ENCODE peak calls at places on chromosomes 2 and 18, in seven cellular contexts. One of them, this sample, is unnamed.

GRCh38 chr2:38176619-38177021 is 100.7 kb upstream of the CYP1B1 start:
- DNase-seq in testis: no peak
- DNase-seq in foreskin fibroblast: peak; percentile 77
- DNase-seq in stomach: no peak
- DNase-seq in coronary artery: no peak
- DNase-seq in fibroblast of the aortic adventitia: peak; percentile 54
- DNase-seq in pancreas: no peak
- DNase-seq in this sample: peak; percentile 97

GRCh38 chr2:137886432-137886831 is 77.8 kb upstream of the HNMT start:
- DNase-seq in testis: no peak
- DNase-seq in foreskin fibroblast: no peak
- DNase-seq in stomach: no peak
- DNase-seq in coronary artery: no peak
- DNase-seq in fibroblast of the aortic adventitia: no peak
- DNase-seq in pancreas: no peak
- DNase-seq in this sample: no peak

GRCh38 chr2:180012523-180012922 is 5.4 kb upstream of the CWC22 start:
- DNase-seq in testis: no peak
- DNase-seq in foreskin fibroblast: peak; percentile 90
- DNase-seq in stomach: no peak
- DNase-seq in coronary artery: no peak
- DNase-seq in fibroblast of the aortic adventitia: peak; percentile 79
- DNase-seq in pancreas: no peak
- DNase-seq in this sample: peak; percentile 93

GRCh38 chr18:2050702-2051201 is 520.6 kb downstream of the METTL4 start:
- DNase-seq in testis: no peak
- DNase-seq in foreskin fibroblast: no peak
- DNase-seq in stomach: no peak
- DNase-seq in coronary artery: no peak
- DNase-seq in fibroblast of the aortic adventitia: peak; percentile 35
- DNase-seq in pancreas: no peak
- DNase-seq in this sample: no peak

GRCh38 chr18:9335255-9336045 is 877 bp downstream of the TWSG1 start:
- DNase-seq in testis: no peak
- DNase-seq in foreskin fibroblast: peak; percentile 32
- DNase-seq in stomach: no peak
- DNase-seq in coronary artery: no peak
- DNase-seq in fibroblast of the aortic adventitia: peak; percentile 45
- DNase-seq in pancreas: no peak
- DNase-seq in this sample: peak; percentile 37

GRCh38 chr2:69149631-69150215 is 136.7 kb downstream of the ANTXR1 start:
- DNase-seq in testis: peak; percentile 20
- DNase-seq in foreskin fibroblast: peak; percentile 44
- DNase-seq in stomach: no peak
- DNase-seq in coronary artery: peak; percentile 89
- DNase-seq in fibroblast of the aortic adventitia: peak; percentile 86
- DNase-seq in pancreas: no peak
- DNase-seq in this sample: peak; percentile 77

GRCh38 chr2:893311-893710 is 57.3 kb upstream of the SNTG2 start:
- DNase-seq in testis: peak; percentile 24
- DNase-seq in foreskin fibroblast: peak; percentile 67
- DNase-seq in stomach: peak; percentile 35
- DNase-seq in coronary artery: peak; percentile 35
- DNase-seq in fibroblast of the aortic adventitia: no peak
- DNase-seq in pancreas: peak; percentile 27
- DNase-seq in this sample: peak; percentile 0

GRCh38 chr18:58385472-58385871 is 243.4 kb downstream of the ALPK2 start:
- DNase-seq in testis: no peak
- DNase-seq in foreskin fibroblast: no peak
- DNase-seq in stomach: no peak
- DNase-seq in coronary artery: peak; percentile 49
- DNase-seq in fibroblast of the aortic adventitia: no peak
- DNase-seq in pancreas: no peak
- DNase-seq in this sample: no peak

GRCh38 chr2:122873951-122874350 is 1118.5 kb downstream of the TSN start:
- DNase-seq in testis: no peak
- DNase-seq in foreskin fibroblast: no peak
- DNase-seq in stomach: no peak
- DNase-seq in coronary artery: no peak
- DNase-seq in fibroblast of the aortic adventitia: no peak
- DNase-seq in pancreas: no peak
- DNase-seq in this sample: no peak

GRCh38 chr2:155708052-155708451 is 624.5 kb downstream of the NR4A2 start:
- DNase-seq in testis: no peak
- DNase-seq in foreskin fibroblast: no peak
- DNase-seq in stomach: no peak
- DNase-seq in coronary artery: no peak
- DNase-seq in fibroblast of the aortic adventitia: no peak
- DNase-seq in pancreas: no peak
- DNase-seq in this sample: no peak

GRCh38 chr2:5799348-5799747 is 107.2 kb downstream of the SOX11 start:
- DNase-seq in testis: no peak
- DNase-seq in foreskin fibroblast: no peak
- DNase-seq in stomach: no peak
- DNase-seq in coronary artery: no peak
- DNase-seq in fibroblast of the aortic adventitia: no peak
- DNase-seq in pancreas: no peak
- DNase-seq in this sample: no peak

GRCh38 chr2:232028631-232029030 is 67.1 kb downstream of the DIS3L2 start:
- DNase-seq in testis: no peak
- DNase-seq in foreskin fibroblast: peak; percentile 48
- DNase-seq in stomach: no peak
- DNase-seq in coronary artery: no peak
- DNase-seq in fibroblast of the aortic adventitia: peak; percentile 77
- DNase-seq in pancreas: no peak
- DNase-seq in this sample: peak; percentile 79

GRCh38 chr2:17538844-17539554 is 1.5 kb upstream of the VSNL1 start:
- DNase-seq in testis: peak; percentile 65
- DNase-seq in foreskin fibroblast: peak; percentile 92
- DNase-seq in stomach: peak; percentile 78
- DNase-seq in coronary artery: peak; percentile 79
- DNase-seq in fibroblast of the aortic adventitia: peak; percentile 48
- DNase-seq in pancreas: peak; percentile 82
- DNase-seq in this sample: peak; percentile 25

GRCh38 chr2:54773838-54774237 is 50.4 kb downstream of the EML6 start:
- DNase-seq in testis: no peak
- DNase-seq in foreskin fibroblast: no peak
- DNase-seq in stomach: no peak
- DNase-seq in coronary artery: no peak
- DNase-seq in fibroblast of the aortic adventitia: no peak
- DNase-seq in pancreas: no peak
- DNase-seq in this sample: peak; percentile 20

GRCh38 chr2:56077352-56077915 is 106.4 kb upstream of the CCDC85A start:
- DNase-seq in testis: peak; percentile 19
- DNase-seq in foreskin fibroblast: peak; percentile 10
- DNase-seq in stomach: no peak
- DNase-seq in coronary artery: no peak
- DNase-seq in fibroblast of the aortic adventitia: peak; percentile 28
- DNase-seq in pancreas: peak; percentile 45
- DNase-seq in this sample: peak; percentile 18

GRCh38 chr18:24022141-24022540 is 7.6 kb downstream of the TTC39C start:
- DNase-seq in testis: no peak
- DNase-seq in foreskin fibroblast: peak; percentile 76
- DNase-seq in stomach: no peak
- DNase-seq in coronary artery: no peak
- DNase-seq in fibroblast of the aortic adventitia: peak; percentile 53
- DNase-seq in pancreas: no peak
- DNase-seq in this sample: peak; percentile 63

GRCh38 chr2:10285578-10286198 is 17.0 kb upstream of the HPCAL1 start:
- DNase-seq in testis: peak; percentile 71
- DNase-seq in foreskin fibroblast: peak; percentile 81
- DNase-seq in stomach: peak; percentile 84
- DNase-seq in coronary artery: peak; percentile 90
- DNase-seq in fibroblast of the aortic adventitia: peak; percentile 45
- DNase-seq in pancreas: peak; percentile 84
- DNase-seq in this sample: peak; percentile 40

GRCh38 chr2:60882971-60883753 is 1.8 kb downstream of the REL start:
- DNase-seq in testis: peak; percentile 40
- DNase-seq in foreskin fibroblast: peak; percentile 13
- DNase-seq in stomach: no peak
- DNase-seq in coronary artery: no peak
- DNase-seq in fibroblast of the aortic adventitia: peak; percentile 26
- DNase-seq in pancreas: peak; percentile 13
- DNase-seq in this sample: peak; percentile 22

GRCh38 chr2:61961231-61961901 is 55.9 kb downstream of the COMMD1 start:
- DNase-seq in testis: no peak
- DNase-seq in foreskin fibroblast: no peak
- DNase-seq in stomach: no peak
- DNase-seq in coronary artery: no peak
- DNase-seq in fibroblast of the aortic adventitia: no peak
- DNase-seq in pancreas: no peak
- DNase-seq in this sample: no peak

GRCh38 chr2:236766850-236767249 is 197.2 kb downstream of the ACKR3 start:
- DNase-seq in testis: no peak
- DNase-seq in foreskin fibroblast: no peak
- DNase-seq in stomach: no peak
- DNase-seq in coronary artery: no peak
- DNase-seq in fibroblast of the aortic adventitia: no peak
- DNase-seq in pancreas: no peak
- DNase-seq in this sample: no peak

GRCh38 chr18:40984856-40985255 is 970.2 kb upstream of the PIK3C3 start:
- DNase-seq in testis: no peak
- DNase-seq in foreskin fibroblast: peak; percentile 4
- DNase-seq in stomach: no peak
- DNase-seq in coronary artery: no peak
- DNase-seq in fibroblast of the aortic adventitia: no peak
- DNase-seq in pancreas: no peak
- DNase-seq in this sample: peak; percentile 19

GRCh38 chr2:191401287-191401686 is 156.1 kb downstream of the MYO1B start:
- DNase-seq in testis: no peak
- DNase-seq in foreskin fibroblast: peak; percentile 64
- DNase-seq in stomach: no peak
- DNase-seq in coronary artery: no peak
- DNase-seq in fibroblast of the aortic adventitia: peak; percentile 76
- DNase-seq in pancreas: no peak
- DNase-seq in this sample: peak; percentile 24

GRCh38 chr2:64947906-64948305 is 41.3 kb upstream of the SLC1A4 start:
- DNase-seq in testis: no peak
- DNase-seq in foreskin fibroblast: no peak
- DNase-seq in stomach: no peak
- DNase-seq in coronary artery: no peak
- DNase-seq in fibroblast of the aortic adventitia: no peak
- DNase-seq in pancreas: no peak
- DNase-seq in this sample: no peak

GRCh38 chr2:190927257-190927656 is 46.6 kb downstream of the GLS start:
- DNase-seq in testis: no peak
- DNase-seq in foreskin fibroblast: no peak
- DNase-seq in stomach: no peak
- DNase-seq in coronary artery: no peak
- DNase-seq in fibroblast of the aortic adventitia: peak; percentile 74
- DNase-seq in pancreas: no peak
- DNase-seq in this sample: no peak

GRCh38 chr18:79634186-79634585 is 45.4 kb upstream of the CTDP1 start:
- DNase-seq in testis: no peak
- DNase-seq in foreskin fibroblast: no peak
- DNase-seq in stomach: no peak
- DNase-seq in coronary artery: peak; percentile 62
- DNase-seq in fibroblast of the aortic adventitia: no peak
- DNase-seq in pancreas: no peak
- DNase-seq in this sample: no peak

GRCh38 chr2:27721335-27721734 is 50.2 kb upstream of the MRPL33 start:
- DNase-seq in testis: no peak
- DNase-seq in foreskin fibroblast: no peak
- DNase-seq in stomach: peak; percentile 50
- DNase-seq in coronary artery: no peak
- DNase-seq in fibroblast of the aortic adventitia: no peak
- DNase-seq in pancreas: no peak
- DNase-seq in this sample: no peak

GRCh38 chr2:169165791-169166190 is 96.4 kb downstream of the DHRS9 start:
- DNase-seq in testis: no peak
- DNase-seq in foreskin fibroblast: no peak
- DNase-seq in stomach: no peak
- DNase-seq in coronary artery: no peak
- DNase-seq in fibroblast of the aortic adventitia: no peak
- DNase-seq in pancreas: no peak
- DNase-seq in this sample: no peak

GRCh38 chr2:145807978-145808377 is 1288.1 kb upstream of the ZEB2 start:
- DNase-seq in testis: no peak
- DNase-seq in foreskin fibroblast: peak; percentile 11
- DNase-seq in stomach: no peak
- DNase-seq in coronary artery: no peak
- DNase-seq in fibroblast of the aortic adventitia: peak; percentile 35
- DNase-seq in pancreas: no peak
- DNase-seq in this sample: peak; percentile 10

GRCh38 chr2:152369176-152369860 is 34.3 kb downstream of the FMNL2 start:
- DNase-seq in testis: no peak
- DNase-seq in foreskin fibroblast: peak; percentile 88
- DNase-seq in stomach: no peak
- DNase-seq in coronary artery: no peak
- DNase-seq in fibroblast of the aortic adventitia: peak; percentile 81
- DNase-seq in pancreas: no peak
- DNase-seq in this sample: peak; percentile 93

GRCh38 chr2:127695491-127696472 is 5.5 kb upstream of the SFT2D3 start:
- DNase-seq in testis: peak; percentile 66
- DNase-seq in foreskin fibroblast: peak; percentile 70
- DNase-seq in stomach: peak; percentile 48
- DNase-seq in coronary artery: no peak
- DNase-seq in fibroblast of the aortic adventitia: peak; percentile 16
- DNase-seq in pancreas: no peak
- DNase-seq in this sample: peak; percentile 38
- TF ChIP-seq CTCF in testis: no peak
- TF ChIP-seq CTCF in foreskin fibroblast: peak; percentile 23
- TF ChIP-seq CTCF in stomach: no peak
- TF ChIP-seq CTCF in coronary artery: peak; percentile 58
- TF ChIP-seq CTCF in fibroblast of the aortic adventitia: peak; percentile 21
- TF ChIP-seq CTCF in pancreas: no peak
- TF ChIP-seq CTCF in this sample: peak; percentile 31

DNA sequence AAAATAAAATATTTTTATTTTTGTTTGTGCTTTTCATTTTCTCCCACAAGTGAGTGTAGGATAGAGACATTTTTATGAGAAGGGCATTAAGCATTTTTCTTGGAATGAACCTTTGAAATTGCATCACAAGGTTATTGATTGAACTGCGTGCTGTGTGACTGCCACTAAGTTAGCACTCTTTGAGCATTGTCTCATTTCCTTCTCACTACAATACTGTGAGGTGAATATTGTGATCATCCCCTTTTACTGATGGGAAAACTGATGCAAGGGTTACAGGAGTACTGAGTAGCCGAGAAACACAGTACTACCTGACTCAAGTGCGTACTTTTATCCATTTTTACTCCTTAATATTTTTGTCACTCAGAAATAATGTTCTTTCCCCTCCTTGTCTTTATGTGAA is 2.0 kb downstream of the NBEAL1 start:
- DNase-seq in testis: no peak
- DNase-seq in foreskin fibroblast: peak; percentile 11
- DNase-seq in stomach: no peak
- DNase-seq in coronary artery: no peak
- DNase-seq in fibroblast of the aortic adventitia: peak; percentile 7
- DNase-seq in pancreas: no peak
- DNase-seq in this sample: no peak
- H3K4me3 ChIP-seq in testis: no peak overlapping the region
- H3K4me3 ChIP-seq in foreskin fibroblast: peak overlapping the region; percentile 60
- H3K4me3 ChIP-seq in stomach: peak overlapping the region; percentile 71
- H3K4me3 ChIP-seq in coronary artery: peak overlapping the region; percentile 87
- H3K4me3 ChIP-seq in fibroblast of the aortic adventitia: peak overlapping the region; percentile 94
- H3K4me3 ChIP-seq in pancreas: peak overlapping the region; percentile 4
- H3K4me3 ChIP-seq in this sample: peak overlapping the region; percentile 96

GRCh38 chr2:215808996-215809395 is 204.4 kb downstream of the MREG start:
- DNase-seq in testis: no peak
- DNase-seq in foreskin fibroblast: peak; percentile 30
- DNase-seq in stomach: no peak
- DNase-seq in coronary artery: no peak
- DNase-seq in fibroblast of the aortic adventitia: peak; percentile 50
- DNase-seq in pancreas: no peak
- DNase-seq in this sample: no peak
- TF ChIP-seq CTCF in testis: no peak
- TF ChIP-seq CTCF in foreskin fibroblast: peak; percentile 34
- TF ChIP-seq CTCF in stomach: no peak
- TF ChIP-seq CTCF in coronary artery: no peak
- TF ChIP-seq CTCF in fibroblast of the aortic adventitia: peak; percentile 65
- TF ChIP-seq CTCF in pancreas: no peak
- TF ChIP-seq CTCF in this sample: peak; percentile 40

GRCh38 chr2:21607568-21607967 is 483.8 kb downstream of the TDRD15 start:
- DNase-seq in testis: no peak
- DNase-seq in foreskin fibroblast: no peak
- DNase-seq in stomach: no peak
- DNase-seq in coronary artery: no peak
- DNase-seq in fibroblast of the aortic adventitia: no peak
- DNase-seq in pancreas: no peak
- DNase-seq in this sample: no peak
- H3K4me3 ChIP-seq in testis: no peak overlapping the region
- H3K4me3 ChIP-seq in foreskin fibroblast: no peak overlapping the region
- H3K4me3 ChIP-seq in stomach: no peak overlapping the region
- H3K4me3 ChIP-seq in coronary artery: no peak overlapping the region
- H3K4me3 ChIP-seq in fibroblast of the aortic adventitia: no peak overlapping the region
- H3K4me3 ChIP-seq in pancreas: no peak overlapping the region
- H3K4me3 ChIP-seq in this sample: no peak overlapping the region

This sample was measured in fibroblast of mammary gland.